ENCODE peak calls at places on chromosomes 13 and 19, in four cellular contexts. A, Y, D and G are unnamed samples.

GRCh38 chr13:76632388-76633044 is 253.7 kb downstream of the KCTD12 start:
- DNase-seq in A (no peak), Y (no peak), D (no peak), G (no peak)

GRCh38 chr13:83738407-83738806 is 143.9 kb downstream of the SLITRK1 start:
- DNase-seq in A (no peak), Y (no peak), D (no peak), G (no peak)

GRCh38 chr13:75749407-75749806 is 113.3 kb downstream of the LMO7 start:
- DNase-seq in A (peak; percentile 60), Y (peak; percentile 53), D (no peak), G (no peak)

GRCh38 chr19:15869109-15869555 is 28.7 kb downstream of the CYP4F2 start:
- DNase-seq in A (peak; percentile 12), Y (peak; percentile 57), D (peak; percentile 7), G (no peak)

GRCh38 chr19:53555352-53555751 is 17.4 kb downstream of the ZNF331 start:
- DNase-seq in A (no peak), Y (peak; percentile 12), D (no peak), G (no peak)

GRCh38 chr13:51006067-51006800 is 96.6 kb downstream of the RNASEH2B start:
- DNase-seq in A (peak; percentile 17), Y (no peak), D (no peak), G (no peak)

GRCh38 chr13:90360785-90361184 is 986.7 kb upstream of the MIR17HG start:
- DNase-seq in A (no peak), Y (no peak), D (no peak), G (no peak)

GRCh38 chr13:93199856-93200255 is 26.8 kb upstream of the GPC6 start:
- DNase-seq in A (no peak), Y (no peak), D (no peak), G (no peak)

GRCh38 chr19:46784262-46785053 is 3.9 kb downstream of the SLC1A5 start:
- DNase-seq in A (peak; percentile 98), Y (peak; percentile 33), D (no peak), G (peak; percentile 63)

GRCh38 chr19:41192574-41193419 is at the start of gene CYP2S1:
- DNase-seq in A (peak; percentile 21), Y (no peak), D (no peak), G (no peak)

GRCh38 chr19:49988433-49988832 is 27.5 kb upstream of the SIGLEC11 start:
- DNase-seq in A (peak; percentile 33), Y (no peak), D (no peak), G (no peak)